ENCODE peak calls at places on chromosomes 4 and X, in ten cellular contexts. M, X, Q, S, T, H, N, V, U and R are unnamed samples.

GRCh38 chrX:131073607-131074006 is 15.5 kb downstream of the ARHGAP36 start:
- DNase-seq in M (no peak), T (no peak), X (no peak), N (no peak), Q (no peak), H (no peak), V (no peak), S (no peak), U (no peak), R (no peak)

GRCh38 chr4:108135549-108136209 is 33.1 kb downstream of the LEF1 start:
- DNase-seq in V (no peak), T (no peak), S (no peak), N (no peak), M (no peak), H (no peak), U (no peak), X (no peak), Q (no peak), R (no peak)

GRCh38 chr4:120855307-120856001 is 67.1 kb downstream of the PRDM5 start:
- DNase-seq in Q (no peak), M (no peak), U (no peak), S (no peak), X (no peak), H (no peak), N (no peak), V (no peak), T (no peak), R (no peak)

GRCh38 chrX:153878285-153878779 is 7.6 kb downstream of the L1CAM start:
- DNase-seq in V (no peak), U (no peak), Q (no peak), S (no peak), M (peak; percentile 44), N (no peak), X (no peak), H (no peak), T (no peak), R (no peak)

GRCh38 chrX:41334866-41335589 is 1.1 kb downstream of the DDX3X start:
- DNase-seq in U (peak; percentile 53), S (peak; percentile 55), H (peak; percentile 64), V (peak; percentile 66), M (peak; percentile 69), T (peak; percentile 70), Q (peak; percentile 75), N (peak; percentile 82), X (peak; percentile 64), R (no peak)

GRCh38 chr4:7915875-7916242 is 23.8 kb downstream of the AFAP1 start:
- DNase-seq in Q (no peak), M (no peak), N (no peak), U (no peak), V (no peak), T (no peak), H (no peak), S (no peak), X (no peak), R (peak; percentile 26)

GRCh38 chr4:185424905-185425599 is 712 bp downstream of the UFSP2 start:
- DNase-seq in T (peak; percentile 62), S (peak; percentile 43), Q (no peak), H (no peak), N (no peak), U (no peak), X (no peak), V (no peak), M (no peak), R (peak; percentile 4)

GRCh38 chr4:144787365-144788263 is 141.7 kb downstream of the HHIP start:
- DNase-seq in V (no peak), N (no peak), Q (no peak), U (peak; percentile 72), T (peak; percentile 72), X (no peak), H (no peak), M (peak; percentile 41), S (peak; percentile 37), R (peak; percentile 66)

GRCh38 chr4:149995134-149995756 is 83.0 kb upstream of the DCLK2 start:
- DNase-seq in V (no peak), M (no peak), T (no peak), U (no peak), N (no peak), X (no peak), Q (no peak), S (no peak), H (no peak), R (no peak)

GRCh38 chrX:30659421-30659820 is 6.2 kb downstream of the GK start:
- DNase-seq in M (peak; percentile 85), H (no peak), T (peak; percentile 82), V (no peak), X (no peak), N (no peak), Q (no peak), U (peak; percentile 95), S (peak; percentile 83), R (no peak)

GRCh38 chr4:100340534-100341364 is 150.5 kb upstream of the DDIT4L start:
- DNase-seq in N (no peak), S (peak; percentile 88), M (no peak), Q (no peak), V (no peak), U (peak; percentile 61), H (no peak), X (no peak), T (peak; percentile 50), R (no peak)

GRCh38 chr4:7936963-7937362 is 2.7 kb downstream of the AFAP1 start:
- DNase-seq in T (peak; percentile 72), U (no peak), H (no peak), V (no peak), S (peak; percentile 61), Q (no peak), N (no peak), X (no peak), M (no peak), R (no peak)

GRCh38 chr4:13527192-13527982 is 16.9 kb downstream of the NKX3-2 start:
- DNase-seq in X (no peak), T (no peak), H (no peak), Q (no peak), V (no peak), U (no peak), S (no peak), M (no peak), N (no peak), R (no peak)
- H3K4me3 ChIP-seq in X (peak overlapping the region; percentile 12), T (no peak overlapping the region), H (no peak overlapping the region), Q (no peak overlapping the region), V (no peak overlapping the region), U (no peak overlapping the region), S (no peak overlapping the region), M (peak overlapping the region; percentile 2), N (no peak overlapping the region), R (no peak overlapping the region)

GRCh38 chr4:153346563-153346962 is 2.1 kb downstream of the MND1 start:
- DNase-seq in T (peak; percentile 21), H (no peak), Q (no peak), X (no peak), N (no peak), S (peak; percentile 15), M (peak; percentile 39), U (no peak), V (no peak), R (no peak)

GRCh38 chr4:153344131-153345010 is at the start of gene MND1:
- DNase-seq in V (peak; percentile 83), Q (peak; percentile 91), X (peak; percentile 90), M (peak; percentile 94), H (peak; percentile 77), S (peak; percentile 65), U (peak; percentile 81), N (peak; percentile 88), T (peak; percentile 70), R (peak; percentile 88)

GRCh38 chr4:153345011-153345981 is 808 bp downstream of the MND1 start:
- DNase-seq in Q (peak; percentile 54), M (peak; percentile 82), H (peak; percentile 18), U (peak; percentile 66), N (peak; percentile 56), T (peak; percentile 66), V (peak; percentile 25), X (no peak), S (peak; percentile 67), R (peak; percentile 84)

GRCh38 chr4:153347117-153347516 is 2.6 kb downstream of the MND1 start:
- DNase-seq in S (no peak), T (no peak), U (no peak), M (no peak), V (no peak), X (no peak), H (no peak), N (no peak), Q (no peak), R (no peak)

DNA sequence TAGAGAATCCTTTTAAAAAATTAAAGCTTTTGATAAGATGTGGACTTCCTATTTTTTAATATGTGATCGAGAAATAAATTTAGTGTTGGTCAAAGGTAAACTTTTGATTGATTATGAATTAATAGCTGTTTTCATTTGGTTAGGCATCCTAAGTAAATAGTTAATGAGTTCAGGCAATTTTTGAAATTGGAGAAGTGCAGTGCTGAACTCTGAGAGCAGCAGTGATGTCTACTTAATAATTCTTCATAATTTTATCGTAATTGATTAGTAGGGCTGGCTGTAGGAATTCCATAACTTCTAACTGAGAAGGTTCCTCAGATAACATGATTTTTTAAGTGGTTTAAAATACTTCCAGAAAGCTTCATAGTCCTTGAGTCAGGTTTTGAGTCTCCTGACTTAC is 1.5 kb downstream of the MND1 start:
- DNase-seq in X (no peak), Q (no peak), U (no peak), S (no peak), M (no peak), T (no peak), N (no peak), V (no peak), H (no peak), R (no peak)
- H3K4me3 ChIP-seq in X (no peak overlapping the region), Q (peak overlapping the region; percentile 66), U (no peak overlapping the region), S (no peak overlapping the region), M (peak overlapping the region; percentile 86), T (no peak overlapping the region), N (no peak overlapping the region), V (no peak overlapping the region), H (peak overlapping the region; percentile 91), R (peak overlapping the region; percentile 75)

GRCh38 chr4:88320174-88320779 is 35.9 kb upstream of the PPM1K start:
- DNase-seq in N (no peak), U (peak; percentile 20), M (no peak), S (no peak), T (no peak), H (no peak), V (no peak), Q (no peak), X (no peak), R (peak; percentile 16)
- H3K4me3 ChIP-seq in N (peak overlapping the region; percentile 17), U (no peak overlapping the region), M (peak overlapping the region; percentile 38), S (no peak overlapping the region), T (no peak overlapping the region), H (no peak overlapping the region), V (no peak overlapping the region), Q (no peak overlapping the region), X (no peak overlapping the region), R (no peak overlapping the region)

DNA sequence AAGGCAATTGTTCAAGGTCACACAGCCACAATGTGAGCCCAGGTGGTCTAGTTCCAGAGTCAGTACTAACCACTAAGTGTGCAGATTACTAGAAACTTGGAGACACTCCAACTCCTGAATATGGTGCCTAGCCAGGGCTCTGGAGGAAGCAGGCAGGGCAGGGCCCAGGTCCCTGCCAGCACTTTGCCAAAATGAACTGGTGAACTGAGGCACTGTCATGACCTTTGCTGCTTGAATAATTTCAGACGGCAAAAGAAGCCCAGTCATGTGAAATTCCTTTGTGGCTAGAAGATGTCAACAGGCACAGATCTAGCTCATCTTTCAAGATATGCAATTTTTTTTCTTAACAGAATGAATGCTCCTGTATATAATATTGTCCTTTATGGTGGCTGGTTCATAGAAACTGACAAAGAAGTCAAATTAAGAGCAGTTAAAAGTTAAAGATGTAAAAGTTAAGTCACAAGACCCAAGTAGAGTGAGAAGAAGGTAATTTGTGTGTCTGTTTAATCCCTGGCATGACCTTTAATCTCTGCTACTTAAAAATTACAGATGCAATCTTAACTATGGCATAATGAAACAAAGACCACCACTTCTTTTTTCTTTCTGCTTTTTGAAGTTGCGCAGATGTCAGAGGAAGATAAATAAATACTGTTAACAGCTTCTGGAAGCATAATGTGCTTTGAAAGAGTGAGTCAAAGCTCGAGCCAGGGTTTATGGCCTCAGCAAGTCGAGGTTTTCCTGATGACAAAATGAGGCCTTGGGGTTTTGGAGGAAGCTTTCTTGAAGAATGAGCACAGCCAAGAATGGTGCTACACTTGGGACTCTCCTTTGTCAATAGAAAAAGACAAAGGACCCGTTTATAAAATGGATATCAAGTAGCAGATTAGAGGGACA is 54.1 kb downstream of the SHROOM3 start:
- DNase-seq in T (no peak), U (no peak), X (no peak), N (no peak), Q (no peak), M (no peak), H (no peak), S (peak; percentile 7), V (no peak), R (peak; percentile 79)
- H3K4me3 ChIP-seq in T (no peak overlapping the region), U (no peak overlapping the region), X (no peak overlapping the region), N (no peak overlapping the region), Q (no peak overlapping the region), M (no peak overlapping the region), H (no peak overlapping the region), S (no peak overlapping the region), V (no peak overlapping the region), R (no peak overlapping the region)